ENCODE peak calls at places on chromosomes 2 and 18, in six cellular contexts. One of them, this sample, is unnamed.

GRCh38 chr2:75424936-75425619 is 135.7 kb downstream of the EVA1A start:
- DNase-seq in uterus: no peak
- DNase-seq in right atrium auricular region: no peak
- DNase-seq in psoas muscle: no peak
- DNase-seq in fibroblast of the aortic adventitia: peak; percentile 7
- DNase-seq in fibroblast of lung: peak; percentile 3
- DNase-seq in this sample: no peak

GRCh38 chr2:134218928-134219707 is 34.8 kb upstream of the MGAT5 start:
- DNase-seq in uterus: no peak
- DNase-seq in right atrium auricular region: no peak
- DNase-seq in psoas muscle: no peak
- DNase-seq in fibroblast of the aortic adventitia: no peak
- DNase-seq in fibroblast of lung: no peak
- DNase-seq in this sample: no peak

GRCh38 chr2:238939074-238939473 is 91.2 kb downstream of the TWIST2 start:
- DNase-seq in uterus: peak; percentile 80
- DNase-seq in right atrium auricular region: peak; percentile 59
- DNase-seq in psoas muscle: peak; percentile 73
- DNase-seq in fibroblast of the aortic adventitia: no peak
- DNase-seq in fibroblast of lung: no peak
- DNase-seq in this sample: no peak

GRCh38 chr2:119012345-119013301 is 70.6 kb downstream of the MARCO start:
- DNase-seq in uterus: no peak
- DNase-seq in right atrium auricular region: no peak
- DNase-seq in psoas muscle: no peak
- DNase-seq in fibroblast of the aortic adventitia: no peak
- DNase-seq in fibroblast of lung: no peak
- DNase-seq in this sample: no peak

GRCh38 chr18:77133051-77133919 is 702 bp upstream of the MBP start:
- DNase-seq in uterus: peak; percentile 56
- DNase-seq in right atrium auricular region: no peak
- DNase-seq in psoas muscle: peak; percentile 76
- DNase-seq in fibroblast of the aortic adventitia: peak; percentile 31
- DNase-seq in fibroblast of lung: no peak
- DNase-seq in this sample: no peak

GRCh38 chr2:20823917-20824316 is 1.0 kb upstream of the LDAH start:
- DNase-seq in uterus: no peak
- DNase-seq in right atrium auricular region: no peak
- DNase-seq in psoas muscle: no peak
- DNase-seq in fibroblast of the aortic adventitia: no peak
- DNase-seq in fibroblast of lung: no peak
- DNase-seq in this sample: no peak

GRCh38 chr2:161147856-161148255 is 12.4 kb upstream of the TANK start:
- DNase-seq in uterus: no peak
- DNase-seq in right atrium auricular region: no peak
- DNase-seq in psoas muscle: no peak
- DNase-seq in fibroblast of the aortic adventitia: no peak
- DNase-seq in fibroblast of lung: no peak
- DNase-seq in this sample: no peak

GRCh38 chr2:14903709-14904374 is 271.3 kb downstream of the LRATD1 start:
- DNase-seq in uterus: no peak
- DNase-seq in right atrium auricular region: no peak
- DNase-seq in psoas muscle: peak; percentile 49
- DNase-seq in fibroblast of the aortic adventitia: no peak
- DNase-seq in fibroblast of lung: no peak
- DNase-seq in this sample: no peak

GRCh38 chr2:30514134-30514860 is 67.3 kb downstream of the LCLAT1 start:
- DNase-seq in uterus: peak; percentile 23
- DNase-seq in right atrium auricular region: no peak
- DNase-seq in psoas muscle: no peak
- DNase-seq in fibroblast of the aortic adventitia: peak; percentile 69
- DNase-seq in fibroblast of lung: peak; percentile 89
- DNase-seq in this sample: peak; percentile 72

GRCh38 chr2:231780123-231780908 is 766 bp downstream of the PDE6D start:
- DNase-seq in uterus: peak; percentile 18
- DNase-seq in right atrium auricular region: no peak
- DNase-seq in psoas muscle: no peak
- DNase-seq in fibroblast of the aortic adventitia: peak; percentile 12
- DNase-seq in fibroblast of lung: peak; percentile 14
- DNase-seq in this sample: no peak

GRCh38 chr2:157691695-157692094 is 63.0 kb upstream of the ACVR1C start:
- DNase-seq in uterus: no peak
- DNase-seq in right atrium auricular region: no peak
- DNase-seq in psoas muscle: no peak
- DNase-seq in fibroblast of the aortic adventitia: no peak
- DNase-seq in fibroblast of lung: peak; percentile 35
- DNase-seq in this sample: no peak

GRCh38 chr18:5144629-5145028 is 52.4 kb downstream of the AKAIN1 start:
- DNase-seq in uterus: no peak
- DNase-seq in right atrium auricular region: no peak
- DNase-seq in psoas muscle: no peak
- DNase-seq in fibroblast of the aortic adventitia: no peak
- DNase-seq in fibroblast of lung: no peak
- DNase-seq in this sample: no peak

GRCh38 chr2:164981217-164981990 is 26.1 kb upstream of the SLC38A11 start:
- DNase-seq in uterus: no peak
- DNase-seq in right atrium auricular region: no peak
- DNase-seq in psoas muscle: no peak
- DNase-seq in fibroblast of the aortic adventitia: peak; percentile 49
- DNase-seq in fibroblast of lung: no peak
- DNase-seq in this sample: no peak

GRCh38 chr2:170845343-170845742 is 28.7 kb downstream of the GAD1 start:
- DNase-seq in uterus: no peak
- DNase-seq in right atrium auricular region: no peak
- DNase-seq in psoas muscle: no peak
- DNase-seq in fibroblast of the aortic adventitia: no peak
- DNase-seq in fibroblast of lung: no peak
- DNase-seq in this sample: no peak

GRCh38 chr2:40436093-40436475 is 15.8 kb downstream of the SLC8A1 start:
- DNase-seq in uterus: no peak
- DNase-seq in right atrium auricular region: no peak
- DNase-seq in psoas muscle: no peak
- DNase-seq in fibroblast of the aortic adventitia: no peak
- DNase-seq in fibroblast of lung: no peak
- DNase-seq in this sample: no peak

GRCh38 chr2:85011747-85012146 is 40.8 kb downstream of the KCMF1 start:
- DNase-seq in uterus: no peak
- DNase-seq in right atrium auricular region: no peak
- DNase-seq in psoas muscle: no peak
- DNase-seq in fibroblast of the aortic adventitia: no peak
- DNase-seq in fibroblast of lung: no peak
- DNase-seq in this sample: no peak

GRCh38 chr2:204260162-204260877 is 285.0 kb upstream of the PARD3B start:
- DNase-seq in uterus: peak; percentile 73
- DNase-seq in right atrium auricular region: peak; percentile 76
- DNase-seq in psoas muscle: peak; percentile 57
- DNase-seq in fibroblast of the aortic adventitia: peak; percentile 77
- DNase-seq in fibroblast of lung: peak; percentile 78
- DNase-seq in this sample: peak; percentile 49

GRCh38 chr2:128548461-128548891 is 229.8 kb upstream of the HS6ST1 start:
- DNase-seq in uterus: no peak
- DNase-seq in right atrium auricular region: no peak
- DNase-seq in psoas muscle: no peak
- DNase-seq in fibroblast of the aortic adventitia: no peak
- DNase-seq in fibroblast of lung: no peak
- DNase-seq in this sample: no peak

GRCh38 chr2:99485411-99485810 is 4.4 kb downstream of the REV1 start:
- DNase-seq in uterus: no peak
- DNase-seq in right atrium auricular region: no peak
- DNase-seq in psoas muscle: no peak
- DNase-seq in fibroblast of the aortic adventitia: no peak
- DNase-seq in fibroblast of lung: no peak
- DNase-seq in this sample: no peak

GRCh38 chr18:9612989-9613388 is 1.4 kb downstream of the PPP4R1 start:
- DNase-seq in uterus: no peak
- DNase-seq in right atrium auricular region: no peak
- DNase-seq in psoas muscle: no peak
- DNase-seq in fibroblast of the aortic adventitia: no peak
- DNase-seq in fibroblast of lung: no peak
- DNase-seq in this sample: no peak

GRCh38 chr2:239263937-239264837 is 136.6 kb downstream of the HDAC4 start:
- DNase-seq in uterus: no peak
- DNase-seq in right atrium auricular region: peak; percentile 60
- DNase-seq in psoas muscle: peak; percentile 58
- DNase-seq in fibroblast of the aortic adventitia: peak; percentile 74
- DNase-seq in fibroblast of lung: peak; percentile 77
- DNase-seq in this sample: no peak

GRCh38 chr2:109379507-109379906 is 234.3 kb downstream of the SEPTIN10 start:
- DNase-seq in uterus: no peak
- DNase-seq in right atrium auricular region: peak; percentile 50
- DNase-seq in psoas muscle: peak; percentile 26
- DNase-seq in fibroblast of the aortic adventitia: no peak
- DNase-seq in fibroblast of lung: no peak
- DNase-seq in this sample: no peak

GRCh38 chr2:108263425-108263824 is 23.7 kb downstream of the SULT1C3 start:
- DNase-seq in uterus: no peak
- DNase-seq in right atrium auricular region: no peak
- DNase-seq in psoas muscle: no peak
- DNase-seq in fibroblast of the aortic adventitia: no peak
- DNase-seq in fibroblast of lung: no peak
- DNase-seq in this sample: no peak

GRCh38 chr2:199484927-199485326 is 27.2 kb upstream of the SATB2 start:
- DNase-seq in uterus: no peak
- DNase-seq in right atrium auricular region: no peak
- DNase-seq in psoas muscle: no peak
- DNase-seq in fibroblast of the aortic adventitia: peak; percentile 21
- DNase-seq in fibroblast of lung: no peak
- DNase-seq in this sample: no peak
- TF ChIP-seq CTCF in uterus: no peak
- TF ChIP-seq CTCF in right atrium auricular region: no peak
- TF ChIP-seq CTCF in psoas muscle: no peak
- TF ChIP-seq CTCF in fibroblast of the aortic adventitia: peak; percentile 34
- TF ChIP-seq CTCF in fibroblast of lung: peak; percentile 26
- TF ChIP-seq CTCF in this sample: peak; percentile 43

DNA sequence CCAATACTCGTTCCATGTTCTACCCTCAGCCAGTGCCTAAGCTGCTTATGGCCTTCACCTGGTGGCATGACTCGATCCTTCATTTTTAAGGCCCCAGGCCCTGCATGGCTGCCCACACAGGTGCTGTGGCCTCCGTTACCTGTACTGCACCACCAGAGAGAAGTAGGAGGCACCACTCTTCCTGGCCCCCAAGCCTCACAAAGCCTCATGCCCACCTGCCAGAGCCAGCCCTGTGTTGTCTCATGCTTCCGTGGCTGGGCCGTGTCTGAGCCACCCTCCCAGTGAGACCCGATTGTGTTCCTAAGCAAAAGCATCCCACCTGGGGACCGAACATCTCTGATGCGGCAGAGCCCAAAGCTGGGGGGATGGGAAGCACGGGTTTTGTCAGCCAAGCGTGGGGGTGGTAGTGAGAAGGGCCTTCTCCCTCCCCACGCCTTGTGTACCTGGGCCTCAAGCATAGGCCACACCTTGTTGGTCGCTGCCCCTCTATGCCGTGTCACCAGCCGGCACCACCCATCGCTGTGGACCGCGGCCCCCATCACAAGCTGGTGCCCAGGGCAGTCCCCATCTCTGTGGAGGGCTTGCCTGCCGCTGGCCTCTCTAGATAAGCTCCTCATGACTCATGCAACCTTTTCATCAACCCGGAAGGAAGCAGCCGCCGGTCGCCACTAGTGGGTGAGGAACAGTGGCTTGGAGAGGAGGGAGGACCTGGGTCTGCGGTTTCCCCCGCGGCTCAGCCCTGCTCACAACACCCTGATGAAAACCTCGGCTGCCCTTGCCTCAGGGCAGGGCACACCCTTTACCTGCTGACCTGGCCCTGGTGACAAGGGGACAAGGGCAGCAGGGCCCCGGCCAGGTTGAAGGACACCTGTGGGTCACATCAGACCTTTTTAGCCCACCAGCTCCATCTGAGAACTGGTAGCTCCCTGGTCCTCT is 2.7 kb upstream of the RNPEPL1 start:
- DNase-seq in uterus: peak; percentile 64
- DNase-seq in right atrium auricular region: peak; percentile 91
- DNase-seq in psoas muscle: peak; percentile 81
- DNase-seq in fibroblast of the aortic adventitia: peak; percentile 67
- DNase-seq in fibroblast of lung: no peak
- DNase-seq in this sample: no peak
- H3K4me3 ChIP-seq in uterus: no peak overlapping the region
- H3K4me3 ChIP-seq in right atrium auricular region: peak overlapping the region; percentile 81
- H3K4me3 ChIP-seq in psoas muscle: peak overlapping the region; percentile 88
- H3K4me3 ChIP-seq in fibroblast of the aortic adventitia: peak overlapping the region; percentile 35
- H3K4me3 ChIP-seq in fibroblast of lung: no peak overlapping the region
- H3K4me3 ChIP-seq in this sample: no peak overlapping the region

DNA sequence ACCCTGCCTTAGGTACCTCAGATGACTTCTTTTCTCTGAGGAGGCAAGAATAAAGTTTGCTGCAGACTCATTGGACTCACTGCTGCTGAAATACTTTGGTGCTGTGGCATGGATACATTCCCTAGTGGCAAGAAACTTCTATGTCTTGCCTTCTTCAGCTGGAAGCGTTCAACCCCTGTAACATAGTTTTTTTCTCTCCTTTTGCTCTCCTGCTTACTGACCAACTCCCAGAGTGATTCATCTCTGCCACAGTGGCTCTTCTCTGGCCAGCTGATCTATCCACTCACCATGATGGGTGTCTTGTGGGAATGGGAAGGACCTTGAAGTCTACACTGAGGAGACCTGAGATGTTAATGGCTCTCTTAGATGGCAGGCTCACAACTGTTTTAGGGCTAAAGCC is 309.3 kb upstream of the LRRTM4 start:
- DNase-seq in uterus: no peak
- DNase-seq in right atrium auricular region: no peak
- DNase-seq in psoas muscle: no peak
- DNase-seq in fibroblast of the aortic adventitia: no peak
- DNase-seq in fibroblast of lung: no peak
- DNase-seq in this sample: no peak
- TF ChIP-seq CTCF in uterus: no peak
- TF ChIP-seq CTCF in right atrium auricular region: no peak
- TF ChIP-seq CTCF in psoas muscle: no peak
- TF ChIP-seq CTCF in fibroblast of the aortic adventitia: no peak
- TF ChIP-seq CTCF in fibroblast of lung: no peak
- TF ChIP-seq CTCF in this sample: no peak

DNA sequence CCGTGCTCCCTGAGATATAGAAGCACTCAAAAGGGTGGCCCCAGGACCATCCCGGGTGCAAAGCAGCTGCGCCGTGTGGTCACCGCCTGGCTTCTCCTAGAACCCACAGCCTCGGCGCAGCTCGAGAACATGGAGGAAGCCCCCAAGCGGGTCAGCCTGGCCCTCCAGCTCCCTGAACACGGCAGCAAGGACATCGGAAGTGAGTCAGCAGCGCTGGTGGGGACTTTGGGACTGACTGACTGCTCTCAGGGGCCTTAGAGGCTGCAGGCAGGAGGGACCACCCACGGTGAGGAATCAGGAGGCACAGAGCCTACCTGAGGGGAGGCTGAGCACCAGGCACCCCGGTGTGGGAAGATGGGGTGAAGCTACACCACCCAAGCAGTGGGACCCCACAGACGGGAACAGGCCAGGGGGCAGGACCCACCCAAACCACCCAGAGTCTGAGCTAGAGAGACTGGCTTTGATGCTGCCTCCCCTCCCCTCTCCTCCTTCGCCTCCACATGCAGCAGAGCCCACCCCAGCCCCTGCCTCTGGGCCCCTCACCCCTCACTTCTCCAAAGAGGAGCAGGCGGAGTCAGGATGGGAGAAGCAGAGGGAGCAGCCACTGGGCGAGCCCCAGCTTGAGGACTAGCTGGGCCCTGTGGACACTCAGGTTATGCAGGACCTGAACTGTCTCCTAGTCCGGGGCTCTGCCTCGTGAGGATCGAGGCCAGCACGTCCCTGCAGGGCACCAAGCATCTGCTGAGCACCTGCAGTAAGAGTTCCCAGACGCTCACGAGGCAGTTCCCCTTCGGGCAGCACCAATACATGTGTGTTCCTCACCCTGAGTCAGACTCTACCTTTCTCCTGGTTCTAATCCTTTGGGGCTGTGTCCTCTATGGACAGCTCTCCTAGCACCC is 28.7 kb downstream of the MTERF4 start:
- DNase-seq in uterus: no peak
- DNase-seq in right atrium auricular region: no peak
- DNase-seq in psoas muscle: no peak
- DNase-seq in fibroblast of the aortic adventitia: no peak
- DNase-seq in fibroblast of lung: no peak
- DNase-seq in this sample: no peak
- H3K4me3 ChIP-seq in uterus: no peak overlapping the region
- H3K4me3 ChIP-seq in right atrium auricular region: no peak overlapping the region
- H3K4me3 ChIP-seq in psoas muscle: no peak overlapping the region
- H3K4me3 ChIP-seq in fibroblast of the aortic adventitia: no peak overlapping the region
- H3K4me3 ChIP-seq in fibroblast of lung: no peak overlapping the region
- H3K4me3 ChIP-seq in this sample: no peak overlapping the region

This sample was measured in AG04450.